ENCODE peak calls at places on chromosomes 3 and 15, in ten cellular contexts. One of them, this sample, is unnamed.

GRCh38 chr3:66255865-66256264 is 35.1 kb downstream of the SLC25A26 start:
- DNase-seq in A549: no peak
- DNase-seq in HCT116: no peak
- DNase-seq in CD8-positive, alpha-beta T cell: no peak
- DNase-seq in heart right ventricle: no peak
- DNase-seq in fibroblast of the aortic adventitia: no peak
- DNase-seq in brain microvascular endothelial cell: no peak
- DNase-seq in fibroblast of pulmonary artery: no peak
- DNase-seq in cardiac muscle cell: no peak
- DNase-seq in foreskin fibroblast: no peak
- DNase-seq in this sample: no peak

GRCh38 chr3:123050666-123051065 is 16.2 kb upstream of the PDIA5 start:
- DNase-seq in fibroblast of pulmonary artery: no peak
- DNase-seq in foreskin fibroblast: no peak
- DNase-seq in HCT116: no peak
- DNase-seq in brain microvascular endothelial cell: no peak
- DNase-seq in A549: no peak
- DNase-seq in heart right ventricle: no peak
- DNase-seq in cardiac muscle cell: no peak
- DNase-seq in CD8-positive, alpha-beta T cell: no peak
- DNase-seq in fibroblast of the aortic adventitia: no peak
- DNase-seq in this sample: no peak

GRCh38 chr3:76040946-76041345 is 255.6 kb upstream of the ZNF717 start:
- DNase-seq in foreskin fibroblast: no peak
- DNase-seq in HCT116: no peak
- DNase-seq in fibroblast of pulmonary artery: peak; percentile 22
- DNase-seq in CD8-positive, alpha-beta T cell: no peak
- DNase-seq in fibroblast of the aortic adventitia: no peak
- DNase-seq in A549: no peak
- DNase-seq in cardiac muscle cell: no peak
- DNase-seq in heart right ventricle: no peak
- DNase-seq in brain microvascular endothelial cell: no peak
- DNase-seq in this sample: no peak

GRCh38 chr3:45929042-45929679 is 14.1 kb upstream of the CXCR6 start:
- DNase-seq in CD8-positive, alpha-beta T cell: peak; percentile 65
- DNase-seq in HCT116: peak; percentile 10
- DNase-seq in foreskin fibroblast: peak; percentile 31
- DNase-seq in brain microvascular endothelial cell: no peak
- DNase-seq in fibroblast of the aortic adventitia: peak; percentile 15
- DNase-seq in heart right ventricle: no peak
- DNase-seq in A549: peak; percentile 73
- DNase-seq in cardiac muscle cell: peak; percentile 51
- DNase-seq in fibroblast of pulmonary artery: no peak
- DNase-seq in this sample: no peak

GRCh38 chr3:177463863-177464262 is 266.6 kb upstream of the TBL1XR1 start:
- DNase-seq in fibroblast of the aortic adventitia: peak; percentile 74
- DNase-seq in CD8-positive, alpha-beta T cell: no peak
- DNase-seq in fibroblast of pulmonary artery: peak; percentile 62
- DNase-seq in foreskin fibroblast: peak; percentile 62
- DNase-seq in HCT116: no peak
- DNase-seq in A549: no peak
- DNase-seq in heart right ventricle: no peak
- DNase-seq in brain microvascular endothelial cell: peak; percentile 74
- DNase-seq in cardiac muscle cell: no peak
- DNase-seq in this sample: no peak

GRCh38 chr3:195046441-195046840 is 224.5 kb downstream of the XXYLT1 start:
- DNase-seq in cardiac muscle cell: no peak
- DNase-seq in foreskin fibroblast: no peak
- DNase-seq in CD8-positive, alpha-beta T cell: no peak
- DNase-seq in heart right ventricle: no peak
- DNase-seq in HCT116: no peak
- DNase-seq in brain microvascular endothelial cell: no peak
- DNase-seq in fibroblast of pulmonary artery: no peak
- DNase-seq in A549: no peak
- DNase-seq in fibroblast of the aortic adventitia: no peak
- DNase-seq in this sample: no peak

GRCh38 chr3:12308517-12308916 is 19.6 kb downstream of the PPARG start:
- DNase-seq in A549: peak; percentile 56
- DNase-seq in cardiac muscle cell: no peak
- DNase-seq in fibroblast of pulmonary artery: peak; percentile 83
- DNase-seq in fibroblast of the aortic adventitia: peak; percentile 78
- DNase-seq in HCT116: peak; percentile 76
- DNase-seq in CD8-positive, alpha-beta T cell: no peak
- DNase-seq in heart right ventricle: no peak
- DNase-seq in foreskin fibroblast: peak; percentile 79
- DNase-seq in brain microvascular endothelial cell: peak; percentile 75
- DNase-seq in this sample: peak; percentile 83

GRCh38 chr15:62125763-62126162 is 39.3 kb downstream of the C2CD4B start:
- DNase-seq in cardiac muscle cell: peak; percentile 29
- DNase-seq in HCT116: peak; percentile 38
- DNase-seq in heart right ventricle: peak; percentile 38
- DNase-seq in CD8-positive, alpha-beta T cell: no peak
- DNase-seq in fibroblast of pulmonary artery: peak; percentile 87
- DNase-seq in A549: no peak
- DNase-seq in fibroblast of the aortic adventitia: peak; percentile 57
- DNase-seq in foreskin fibroblast: no peak
- DNase-seq in brain microvascular endothelial cell: peak; percentile 51
- DNase-seq in this sample: no peak

GRCh38 chr3:144129536-144130214 is 158.1 kb downstream of the DIPK2A start:
- DNase-seq in fibroblast of pulmonary artery: no peak
- DNase-seq in CD8-positive, alpha-beta T cell: no peak
- DNase-seq in A549: no peak
- DNase-seq in cardiac muscle cell: no peak
- DNase-seq in HCT116: no peak
- DNase-seq in fibroblast of the aortic adventitia: no peak
- DNase-seq in brain microvascular endothelial cell: no peak
- DNase-seq in heart right ventricle: no peak
- DNase-seq in foreskin fibroblast: peak; percentile 45
- DNase-seq in this sample: no peak

GRCh38 chr3:132543016-132543739 is 53.9 kb upstream of the ACKR4 start:
- DNase-seq in A549: no peak
- DNase-seq in heart right ventricle: no peak
- DNase-seq in brain microvascular endothelial cell: peak; percentile 68
- DNase-seq in fibroblast of the aortic adventitia: peak; percentile 95
- DNase-seq in cardiac muscle cell: no peak
- DNase-seq in HCT116: peak; percentile 19
- DNase-seq in foreskin fibroblast: peak; percentile 93
- DNase-seq in CD8-positive, alpha-beta T cell: no peak
- DNase-seq in fibroblast of pulmonary artery: peak; percentile 81
- DNase-seq in this sample: peak; percentile 48

GRCh38 chr3:194139085-194139976 is 3.4 kb downstream of the HES1 start:
- DNase-seq in brain microvascular endothelial cell: peak; percentile 67
- DNase-seq in CD8-positive, alpha-beta T cell: no peak
- DNase-seq in fibroblast of the aortic adventitia: peak; percentile 81
- DNase-seq in heart right ventricle: peak; percentile 40
- DNase-seq in A549: no peak
- DNase-seq in cardiac muscle cell: peak; percentile 46
- DNase-seq in foreskin fibroblast: peak; percentile 55
- DNase-seq in fibroblast of pulmonary artery: peak; percentile 87
- DNase-seq in HCT116: no peak
- DNase-seq in this sample: no peak

GRCh38 chr3:116135462-116135861 is 309.8 kb downstream of the LSAMP start:
- DNase-seq in fibroblast of the aortic adventitia: peak; percentile 81
- DNase-seq in heart right ventricle: peak; percentile 45
- DNase-seq in cardiac muscle cell: peak; percentile 53
- DNase-seq in CD8-positive, alpha-beta T cell: no peak
- DNase-seq in HCT116: no peak
- DNase-seq in fibroblast of pulmonary artery: peak; percentile 91
- DNase-seq in brain microvascular endothelial cell: peak; percentile 57
- DNase-seq in foreskin fibroblast: peak; percentile 67
- DNase-seq in A549: no peak
- DNase-seq in this sample: peak; percentile 81

GRCh38 chr3:66195347-66195783 is 25.4 kb upstream of the SLC25A26 start:
- DNase-seq in HCT116: peak; percentile 62
- DNase-seq in cardiac muscle cell: peak; percentile 26
- DNase-seq in CD8-positive, alpha-beta T cell: no peak
- DNase-seq in A549: no peak
- DNase-seq in brain microvascular endothelial cell: peak; percentile 29
- DNase-seq in heart right ventricle: peak; percentile 50
- DNase-seq in fibroblast of pulmonary artery: peak; percentile 44
- DNase-seq in fibroblast of the aortic adventitia: peak; percentile 63
- DNase-seq in foreskin fibroblast: peak; percentile 53
- DNase-seq in this sample: peak; percentile 5

GRCh38 chr3:134312072-134312872 is 61.6 kb upstream of the RYK start:
- DNase-seq in fibroblast of pulmonary artery: no peak
- DNase-seq in A549: no peak
- DNase-seq in fibroblast of the aortic adventitia: peak; percentile 57
- DNase-seq in heart right ventricle: no peak
- DNase-seq in foreskin fibroblast: no peak
- DNase-seq in cardiac muscle cell: no peak
- DNase-seq in HCT116: no peak
- DNase-seq in CD8-positive, alpha-beta T cell: no peak
- DNase-seq in brain microvascular endothelial cell: no peak
- DNase-seq in this sample: no peak
- TF ChIP-seq CTCF in fibroblast of pulmonary artery: peak; percentile 17
- TF ChIP-seq CTCF in A549: no peak
- TF ChIP-seq CTCF in fibroblast of the aortic adventitia: no peak
- TF ChIP-seq CTCF in heart right ventricle: no peak
- TF ChIP-seq CTCF in foreskin fibroblast: no peak
- TF ChIP-seq CTCF in cardiac muscle cell: peak; percentile 40
- TF ChIP-seq CTCF in HCT116: peak; percentile 56
- TF ChIP-seq CTCF in CD8-positive, alpha-beta T cell: no peak
- TF ChIP-seq CTCF in brain microvascular endothelial cell: peak; percentile 59
- TF ChIP-seq CTCF in this sample: peak; percentile 25

GRCh38 chr3:89104499-89104898 is 2.9 kb upstream of the EPHA3 start:
- DNase-seq in A549: no peak
- DNase-seq in CD8-positive, alpha-beta T cell: no peak
- DNase-seq in HCT116: no peak
- DNase-seq in foreskin fibroblast: no peak
- DNase-seq in brain microvascular endothelial cell: no peak
- DNase-seq in cardiac muscle cell: no peak
- DNase-seq in heart right ventricle: no peak
- DNase-seq in fibroblast of pulmonary artery: no peak
- DNase-seq in fibroblast of the aortic adventitia: no peak
- DNase-seq in this sample: no peak
- H3K4me3 ChIP-seq in A549: no peak overlapping the region
- H3K4me3 ChIP-seq in CD8-positive, alpha-beta T cell: no peak overlapping the region
- H3K4me3 ChIP-seq in HCT116: no peak overlapping the region
- H3K4me3 ChIP-seq in foreskin fibroblast: no peak overlapping the region
- H3K4me3 ChIP-seq in brain microvascular endothelial cell: no peak overlapping the region
- H3K4me3 ChIP-seq in cardiac muscle cell: no peak overlapping the region
- H3K4me3 ChIP-seq in heart right ventricle: no peak overlapping the region
- H3K4me3 ChIP-seq in fibroblast of pulmonary artery: no peak overlapping the region
- H3K4me3 ChIP-seq in fibroblast of the aortic adventitia: no peak overlapping the region
- H3K4me3 ChIP-seq in this sample: no peak overlapping the region

GRCh38 chr15:76060098-76060989 is 559 bp downstream of the TMEM266 start:
- DNase-seq in A549: no peak
- DNase-seq in brain microvascular endothelial cell: no peak
- DNase-seq in foreskin fibroblast: no peak
- DNase-seq in HCT116: no peak
- DNase-seq in CD8-positive, alpha-beta T cell: peak; percentile 12
- DNase-seq in fibroblast of the aortic adventitia: peak; percentile 3
- DNase-seq in cardiac muscle cell: no peak
- DNase-seq in heart right ventricle: no peak
- DNase-seq in fibroblast of pulmonary artery: no peak
- DNase-seq in this sample: no peak

GRCh38 chr15:76061700-76062099 is 1.9 kb downstream of the TMEM266 start:
- DNase-seq in fibroblast of the aortic adventitia: no peak
- DNase-seq in HCT116: no peak
- DNase-seq in brain microvascular endothelial cell: no peak
- DNase-seq in heart right ventricle: no peak
- DNase-seq in A549: no peak
- DNase-seq in cardiac muscle cell: no peak
- DNase-seq in fibroblast of pulmonary artery: no peak
- DNase-seq in CD8-positive, alpha-beta T cell: no peak
- DNase-seq in foreskin fibroblast: no peak
- DNase-seq in this sample: no peak

GRCh38 chr15:76058714-76059319 is 968 bp upstream of the TMEM266 start:
- DNase-seq in brain microvascular endothelial cell: no peak
- DNase-seq in CD8-positive, alpha-beta T cell: no peak
- DNase-seq in A549: peak; percentile 50
- DNase-seq in HCT116: no peak
- DNase-seq in fibroblast of pulmonary artery: peak; percentile 10
- DNase-seq in heart right ventricle: no peak
- DNase-seq in foreskin fibroblast: no peak
- DNase-seq in cardiac muscle cell: peak; percentile 42
- DNase-seq in fibroblast of the aortic adventitia: peak; percentile 5
- DNase-seq in this sample: no peak

GRCh38 chr15:76057332-76058000 is 2.3 kb upstream of the TMEM266 start:
- DNase-seq in fibroblast of pulmonary artery: peak; percentile 61
- DNase-seq in HCT116: no peak
- DNase-seq in heart right ventricle: peak; percentile 14
- DNase-seq in A549: peak; percentile 61
- DNase-seq in brain microvascular endothelial cell: peak; percentile 16
- DNase-seq in cardiac muscle cell: peak; percentile 61
- DNase-seq in fibroblast of the aortic adventitia: peak; percentile 66
- DNase-seq in CD8-positive, alpha-beta T cell: peak; percentile 37
- DNase-seq in foreskin fibroblast: peak; percentile 13
- DNase-seq in this sample: no peak

GRCh38 chr15:76059320-76060097 is at the start of gene TMEM266:
- DNase-seq in CD8-positive, alpha-beta T cell: no peak
- DNase-seq in brain microvascular endothelial cell: no peak
- DNase-seq in A549: peak; percentile 54
- DNase-seq in heart right ventricle: peak; percentile 7
- DNase-seq in HCT116: no peak
- DNase-seq in foreskin fibroblast: peak; percentile 16
- DNase-seq in cardiac muscle cell: peak; percentile 89
- DNase-seq in fibroblast of pulmonary artery: no peak
- DNase-seq in fibroblast of the aortic adventitia: peak; percentile 15
- DNase-seq in this sample: no peak
- TF ChIP-seq CTCF in CD8-positive, alpha-beta T cell: no peak
- TF ChIP-seq CTCF in brain microvascular endothelial cell: no peak
- TF ChIP-seq CTCF in A549: no peak
- TF ChIP-seq CTCF in heart right ventricle: no peak
- TF ChIP-seq CTCF in HCT116: no peak
- TF ChIP-seq CTCF in foreskin fibroblast: no peak
- TF ChIP-seq CTCF in cardiac muscle cell: no peak
- TF ChIP-seq CTCF in fibroblast of pulmonary artery: no peak
- TF ChIP-seq CTCF in fibroblast of the aortic adventitia: no peak
- TF ChIP-seq CTCF in this sample: no peak

GRCh38 chr3:6861989-6862879 is 1.3 kb downstream of the GRM7 start:
- DNase-seq in A549: no peak
- DNase-seq in foreskin fibroblast: no peak
- DNase-seq in heart right ventricle: no peak
- DNase-seq in HCT116: no peak
- DNase-seq in fibroblast of the aortic adventitia: no peak
- DNase-seq in CD8-positive, alpha-beta T cell: no peak
- DNase-seq in cardiac muscle cell: no peak
- DNase-seq in brain microvascular endothelial cell: no peak
- DNase-seq in fibroblast of pulmonary artery: no peak
- DNase-seq in this sample: no peak

GRCh38 chr3:6861331-6861988 is 545 bp downstream of the GRM7 start:
- DNase-seq in cardiac muscle cell: peak; percentile 41
- DNase-seq in brain microvascular endothelial cell: no peak
- DNase-seq in heart right ventricle: no peak
- DNase-seq in fibroblast of the aortic adventitia: no peak
- DNase-seq in A549: no peak
- DNase-seq in HCT116: no peak
- DNase-seq in foreskin fibroblast: no peak
- DNase-seq in CD8-positive, alpha-beta T cell: no peak
- DNase-seq in fibroblast of pulmonary artery: no peak
- DNase-seq in this sample: no peak

GRCh38 chr3:6860911-6861330 is at the start of gene GRM7:
- DNase-seq in brain microvascular endothelial cell: no peak
- DNase-seq in fibroblast of pulmonary artery: no peak
- DNase-seq in fibroblast of the aortic adventitia: no peak
- DNase-seq in A549: no peak
- DNase-seq in cardiac muscle cell: peak; percentile 67
- DNase-seq in foreskin fibroblast: no peak
- DNase-seq in heart right ventricle: no peak
- DNase-seq in HCT116: no peak
- DNase-seq in CD8-positive, alpha-beta T cell: no peak
- DNase-seq in this sample: peak; percentile 14

GRCh38 chr3:6860149-6860548 is 766 bp upstream of the GRM7 start:
- DNase-seq in brain microvascular endothelial cell: no peak
- DNase-seq in foreskin fibroblast: no peak
- DNase-seq in HCT116: no peak
- DNase-seq in A549: no peak
- DNase-seq in cardiac muscle cell: no peak
- DNase-seq in fibroblast of pulmonary artery: no peak
- DNase-seq in fibroblast of the aortic adventitia: no peak
- DNase-seq in CD8-positive, alpha-beta T cell: no peak
- DNase-seq in heart right ventricle: no peak
- DNase-seq in this sample: no peak

GRCh38 chr3:6862880-6863195 is 1.9 kb downstream of the GRM7 start:
- DNase-seq in fibroblast of pulmonary artery: no peak
- DNase-seq in HCT116: no peak
- DNase-seq in CD8-positive, alpha-beta T cell: no peak
- DNase-seq in A549: no peak
- DNase-seq in cardiac muscle cell: no peak
- DNase-seq in brain microvascular endothelial cell: no peak
- DNase-seq in fibroblast of the aortic adventitia: no peak
- DNase-seq in foreskin fibroblast: no peak
- DNase-seq in heart right ventricle: no peak
- DNase-seq in this sample: no peak
- H3K4me3 ChIP-seq in fibroblast of pulmonary artery: no peak overlapping the region
- H3K4me3 ChIP-seq in HCT116: no peak overlapping the region
- H3K4me3 ChIP-seq in CD8-positive, alpha-beta T cell: no peak overlapping the region
- H3K4me3 ChIP-seq in A549: no peak overlapping the region
- H3K4me3 ChIP-seq in cardiac muscle cell: no peak overlapping the region
- H3K4me3 ChIP-seq in brain microvascular endothelial cell: no peak overlapping the region
- H3K4me3 ChIP-seq in fibroblast of the aortic adventitia: no peak overlapping the region
- H3K4me3 ChIP-seq in foreskin fibroblast: no peak overlapping the region
- H3K4me3 ChIP-seq in heart right ventricle: no peak overlapping the region
- H3K4me3 ChIP-seq in this sample: peak overlapping the region; percentile 2

This sample was measured in kidney epithelial cell.